ENCODE peak calls at places on chromosomes 16 and 17, in six cellular contexts. L is AG04450, Y is kidney, I is astrocyte of the spinal cord, O is neuronal stem cell, S is AG09309. V is an unnamed sample.

GRCh38 chr17:4551141-4551540 is 4.0 kb downstream of the MYBBP1A start:
- DNase-seq in O (no peak), I (no peak), Y (peak), S (no peak), L (no peak), V (no peak)

GRCh38 chr16:73025111-73025505 is 22.8 kb downstream of the ZFHX3 start:
- DNase-seq in L (no peak), O (no peak), S (no peak), Y (no peak), I (peak), V (no peak)

GRCh38 chr16:66830422-66831404 is at the start of gene NAE1:
- DNase-seq in Y (peak), O (peak), S (peak), L (peak), I (peak), V (peak)

GRCh38 chr17:78789663-78790181 is 7.6 kb upstream of the CYTH1 start:
- DNase-seq in S (peak), Y (peak), L (peak), O (no peak), I (peak), V (peak)

GRCh38 chr16:54342001-54342776 is 55.6 kb upstream of the IRX3 start:
- DNase-seq in S (no peak), L (no peak), I (no peak), O (no peak), Y (no peak), V (no peak)

GRCh38 chr17:41917192-41917591 is 1.6 kb downstream of the ACLY start:
- DNase-seq in O (no peak), Y (no peak), S (peak), I (peak), L (no peak), V (no peak)

GRCh38 chr17:17533901-17534441 is 37.8 kb upstream of the RASD1 start:
- DNase-seq in L (no peak), O (no peak), Y (no peak), I (no peak), S (no peak), V (no peak)

GRCh38 chr17:31457391-31458234 is 66.1 kb downstream of the RAB11FIP4 start:
- DNase-seq in S (no peak), Y (no peak), I (no peak), O (no peak), L (no peak), V (no peak)

GRCh38 chr17:66855204-66855603 is 20.3 kb downstream of the CACNG5 start:
- DNase-seq in S (no peak), I (no peak), O (no peak), L (no peak), Y (peak), V (no peak)

GRCh38 chr16:31714899-31715504 is 158.6 kb upstream of the ZNF267 start:
- DNase-seq in O (no peak), Y (no peak), I (no peak), L (no peak), S (no peak), V (no peak)

GRCh38 chr16:66568355-66568754 is 2.1 kb downstream of the CMTM1 start:
- DNase-seq in I (no peak), L (no peak), Y (no peak), O (no peak), S (no peak), V (no peak)

GRCh38 chr17:37745801-37746426 is 1.1 kb upstream of the HNF1B start:
- DNase-seq in S (no peak), L (no peak), I (no peak), O (no peak), Y (peak), V (no peak)

GRCh38 chr16:30533748-30534367 is 800 bp downstream of the ZNF747 start:
- DNase-seq in O (no peak), Y (peak), I (no peak), L (no peak), S (no peak), V (no peak)

GRCh38 chr17:40562841-40563370 is 2.4 kb downstream of the CCR7 start:
- DNase-seq in Y (no peak), S (no peak), I (no peak), L (no peak), O (no peak), V (no peak)
- H3K4me3 ChIP-seq in Y (no peak), S (no peak), I (no peak), L (no peak), O (no peak), V (no peak)

GRCh38 chr16:24537474-24538337 is 1.7 kb upstream of the RBBP6 start:
- DNase-seq in O (no peak), S (no peak), I (no peak), L (no peak), Y (no peak), V (no peak)

GRCh38 chr16:24540575-24541240 is 1.3 kb downstream of the RBBP6 start:
- DNase-seq in I (peak), O (no peak), S (no peak), Y (no peak), L (no peak), V (no peak)

GRCh38 chr16:24538756-24539294 is 541 bp upstream of the RBBP6 start:
- DNase-seq in L (no peak), O (no peak), I (no peak), Y (no peak), S (no peak), V (no peak)

GRCh38 chr16:24539850-24540484 is 601 bp downstream of the RBBP6 start:
- DNase-seq in Y (peak), I (no peak), O (no peak), S (no peak), L (no peak), V (no peak)

GRCh38 chr16:24539295-24539849 is at the start of gene RBBP6:
- DNase-seq in I (peak), L (peak), Y (peak), S (peak), O (peak), V (peak)
- H3K4me3 ChIP-seq in I (peak), L (peak), Y (peak), S (peak), O (peak), V (peak)

DNA sequence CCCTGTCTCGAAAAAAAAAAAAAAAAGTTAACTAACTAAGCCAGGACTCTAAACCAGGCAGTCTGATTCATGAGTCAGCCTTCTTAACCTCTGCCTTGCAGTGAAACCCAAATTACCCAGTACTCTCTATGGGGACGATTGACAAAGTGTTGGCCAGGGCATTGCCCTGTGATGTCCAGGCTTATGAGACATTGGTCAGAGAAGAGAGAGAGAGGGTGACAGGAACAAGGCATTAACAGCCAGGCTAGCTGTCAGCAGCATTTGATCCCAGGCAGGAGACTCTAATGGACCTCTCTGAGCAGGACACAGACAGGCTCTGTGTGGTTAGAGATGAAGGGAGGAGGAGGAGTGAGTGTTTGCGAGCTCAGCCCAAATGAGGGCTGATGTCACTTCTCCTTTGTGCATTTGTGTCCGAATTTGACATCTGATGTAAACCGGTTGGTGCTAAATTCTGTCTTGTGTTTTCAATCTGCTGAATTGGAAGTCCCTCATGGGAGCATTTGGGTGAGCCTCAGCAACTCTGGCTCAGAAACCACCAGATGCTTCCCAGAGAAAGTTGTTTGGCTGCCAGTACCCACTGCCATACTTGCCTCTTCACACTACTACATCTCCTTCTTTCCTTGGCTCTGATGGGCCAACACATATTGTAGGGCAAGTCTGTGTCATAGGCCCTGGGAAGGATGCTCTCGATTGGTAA is 4.3 kb upstream of the MYL4 start:
- DNase-seq in L (no peak), S (no peak), I (no peak), Y (no peak), O (no peak), V (no peak)
- H3K4me3 ChIP-seq in L (no peak), S (no peak), I (no peak), Y (peak), O (no peak), V (no peak)

GRCh38 chr17:50558955-50559614 is 1.4 kb upstream of the CACNA1G start:
- DNase-seq in I (no peak), S (no peak), O (no peak), L (no peak), Y (no peak), V (no peak)
- H3K4me3 ChIP-seq in I (no peak), S (no peak), O (peak), L (no peak), Y (no peak), V (no peak)

GRCh38 chr17:44820631-44821196 is 9.4 kb downstream of the GJC1 start:
- DNase-seq in O (no peak), S (peak), I (peak), L (peak), Y (no peak), V (peak)
- H3K4me3 ChIP-seq in O (no peak), S (no peak), I (no peak), L (no peak), Y (no peak), V (no peak)

GRCh38 chr17:76548378-76549214 is 8.8 kb downstream of the PRCD start:
- DNase-seq in O (no peak), S (no peak), I (no peak), L (no peak), Y (peak), V (no peak)

GRCh38 chr17:76547642-76548202 is 7.9 kb downstream of the PRCD start:
- DNase-seq in Y (no peak), O (no peak), L (no peak), I (no peak), S (no peak), V (no peak)

GRCh38 chr17:76545918-76546555 is 6.2 kb downstream of the PRCD start:
- DNase-seq in I (no peak), Y (peak), S (no peak), O (no peak), L (no peak), V (no peak)

GRCh38 chr17:76546556-76547182 is 6.8 kb downstream of the PRCD start:
- DNase-seq in Y (peak), S (peak), L (peak), I (peak), O (no peak), V (no peak)

GRCh38 chr17:76547183-76547641 is 7.4 kb downstream of the PRCD start:
- DNase-seq in O (peak), I (peak), L (no peak), Y (peak), S (no peak), V (no peak)
- H3K4me3 ChIP-seq in O (peak), I (no peak), L (no peak), Y (no peak), S (no peak), V (no peak)

GRCh38 chr17:81481815-81482505 is 30.6 kb downstream of the ACTG1 start:
- DNase-seq in S (no peak), O (no peak), Y (peak), L (no peak), I (no peak), V (no peak)
- H3K4me3 ChIP-seq in S (no peak), O (peak), Y (peak), L (peak), I (peak), V (peak)

GRCh38 chr16:12573730-12574383 is 229.8 kb downstream of the CPPED1 start:
- DNase-seq in Y (no peak), I (peak), S (no peak), O (peak), L (no peak), V (no peak)

GRCh38 chr16:12576878-12577277 is 226.8 kb downstream of the CPPED1 start:
- DNase-seq in S (no peak), Y (no peak), I (no peak), O (no peak), L (no peak), V (no peak)

GRCh38 chr16:12573300-12573699 is 230.4 kb downstream of the CPPED1 start:
- DNase-seq in S (no peak), I (no peak), O (no peak), Y (no peak), L (no peak), V (no peak)

GRCh38 chr16:12574721-12575120 is 229.0 kb downstream of the CPPED1 start:
- DNase-seq in Y (no peak), I (no peak), O (no peak), L (no peak), S (no peak), V (no peak)

GRCh38 chr16:12575288-12575687 is 228.4 kb downstream of the CPPED1 start:
- DNase-seq in S (no peak), O (no peak), I (no peak), L (no peak), Y (no peak), V (no peak)
- H3K4me3 ChIP-seq in S (no peak), O (no peak), I (no peak), L (no peak), Y (no peak), V (no peak)

V was measured in BJ.